ENCODE peak calls at places on chromosomes 13 and 19, in nine cellular contexts. S is CD4-positive, alpha-beta T cell; V is fibroblast of lung; X is endothelial cell; F is BE2C; O is A549; E is heart right ventricle; U is neural progenitor cell; N is lower leg skin. Y is an unnamed sample.

GRCh38 chr19:43525836-43526771 is 897 bp downstream of the ETHE1 start:
- DNase-seq in S (no peak), V (no peak), X (peak; percentile 34), F (no peak), O (no peak), E (no peak), U (peak; percentile 45), N (no peak), Y (no peak)

GRCh38 chr13:77533875-77534788 is 1.4 kb upstream of the SCEL start:
- DNase-seq in S (no peak), V (no peak), X (no peak), F (no peak), O (no peak), E (no peak), U (no peak), N (no peak), Y (no peak)

GRCh38 chr13:45674908-45675307 is 27.2 kb upstream of the CBY2 start:
- DNase-seq in S (no peak), V (peak; percentile 18), X (no peak), F (no peak), O (no peak), E (no peak), U (peak; percentile 75), N (peak; percentile 28), Y (no peak)

GRCh38 chr13:32048816-32049215 is 17.2 kb downstream of the FRY start:
- DNase-seq in S (no peak), V (no peak), X (no peak), F (peak; percentile 26), O (no peak), E (no peak), U (no peak), N (no peak), Y (no peak)

GRCh38 chr19:3176715-3177501 is 1.7 kb upstream of the S1PR4 start:
- DNase-seq in S (peak; percentile 78), V (peak; percentile 33), X (no peak), F (no peak), O (peak; percentile 80), E (no peak), U (no peak), N (no peak), Y (no peak)

GRCh38 chr13:48412100-48412556 is 785 bp downstream of the LPAR6 start:
- DNase-seq in S (no peak), V (peak; percentile 66), X (no peak), F (no peak), O (no peak), E (no peak), U (no peak), N (no peak), Y (no peak)

GRCh38 chr19:3102239-3103140 is 8.3 kb downstream of the GNA11 start:
- DNase-seq in S (no peak), V (no peak), X (no peak), F (no peak), O (no peak), E (no peak), U (no peak), N (no peak), Y (no peak)

GRCh38 chr13:112062619-112063308 is 4.2 kb upstream of the SOX1 start:
- DNase-seq in S (no peak), V (no peak), X (peak; percentile 79), F (no peak), O (no peak), E (no peak), U (peak; percentile 91), N (no peak), Y (peak; percentile 69)

GRCh38 chr19:19067276-19068072 is 3.7 kb downstream of the SLC25A42 start:
- DNase-seq in S (no peak), V (no peak), X (no peak), F (no peak), O (no peak), E (no peak), U (no peak), N (peak; percentile 36), Y (no peak)

GRCh38 chr13:99390601-99391000 is 83.4 kb upstream of the GPR183 start:
- DNase-seq in S (no peak), V (no peak), X (no peak), F (no peak), O (no peak), E (no peak), U (no peak), N (no peak), Y (no peak)

GRCh38 chr13:95154441-95154886 is 146.8 kb downstream of the ABCC4 start:
- DNase-seq in S (no peak), V (peak; percentile 21), X (no peak), F (no peak), O (no peak), E (no peak), U (no peak), N (no peak), Y (no peak)

GRCh38 chr13:95155504-95155903 is 145.7 kb downstream of the ABCC4 start:
- DNase-seq in S (no peak), V (no peak), X (no peak), F (no peak), O (no peak), E (no peak), U (no peak), N (no peak), Y (no peak)

GRCh38 chr13:95153647-95154405 is 147.4 kb downstream of the ABCC4 start:
- DNase-seq in S (no peak), V (peak; percentile 41), X (no peak), F (no peak), O (no peak), E (no peak), U (no peak), N (no peak), Y (no peak)

GRCh38 chr13:95155093-95155492 is 146.2 kb downstream of the ABCC4 start:
- DNase-seq in S (no peak), V (no peak), X (no peak), F (no peak), O (no peak), E (no peak), U (no peak), N (no peak), Y (no peak)

DNA sequence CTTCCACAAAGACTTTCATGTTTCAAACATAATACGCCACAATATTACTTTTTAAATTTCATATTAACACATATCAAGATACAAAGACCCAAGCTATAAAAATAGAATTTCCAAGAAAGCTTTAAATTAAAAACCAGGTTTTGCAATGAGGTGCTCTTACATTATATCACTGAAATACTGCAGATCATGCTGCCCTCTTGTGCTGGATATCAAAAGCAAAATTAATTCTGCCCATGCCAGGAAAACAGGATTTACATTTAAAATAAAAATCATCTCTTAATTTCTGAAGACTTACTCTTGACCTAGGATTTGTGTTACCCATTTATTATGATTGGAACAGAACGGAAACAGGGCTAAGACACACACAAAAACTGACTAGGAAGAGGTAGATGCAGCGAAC is 145.0 kb downstream of the ABCC4 start:
- DNase-seq in S (no peak), V (peak; percentile 61), X (no peak), F (no peak), O (no peak), E (no peak), U (no peak), N (no peak), Y (no peak)
- TF ChIP-seq CTCF in S (no peak), V (no peak), X (no peak), F (peak; percentile 27), O (peak; percentile 65), E (peak; percentile 17), U (peak; percentile 56), N (no peak), Y (peak; percentile 65)

GRCh38 chr19:53660584-53660983 is 28.8 kb downstream of the DPRX start:
- DNase-seq in S (no peak), V (no peak), X (no peak), F (no peak), O (no peak), E (no peak), U (no peak), N (no peak), Y (no peak)

GRCh38 chr19:53662209-53662608 is 30.4 kb downstream of the DPRX start:
- DNase-seq in S (no peak), V (no peak), X (no peak), F (no peak), O (no peak), E (no peak), U (no peak), N (no peak), Y (no peak)

GRCh38 chr19:53657778-53658177 is 26.0 kb downstream of the DPRX start:
- DNase-seq in S (no peak), V (no peak), X (no peak), F (no peak), O (no peak), E (no peak), U (no peak), N (no peak), Y (no peak)

GRCh38 chr19:53657330-53657729 is 25.5 kb downstream of the DPRX start:
- DNase-seq in S (no peak), V (no peak), X (no peak), F (no peak), O (no peak), E (no peak), U (no peak), N (no peak), Y (no peak)

GRCh38 chr19:53659292-53659691 is 27.5 kb downstream of the DPRX start:
- DNase-seq in S (no peak), V (no peak), X (peak; percentile 31), F (no peak), O (no peak), E (no peak), U (peak; percentile 80), N (peak; percentile 16), Y (peak; percentile 35)
- TF ChIP-seq CTCF in S (no peak), V (no peak), X (no peak), F (no peak), O (no peak), E (peak; percentile 50), U (peak; percentile 72), N (no peak), Y (peak; percentile 73)

DNA sequence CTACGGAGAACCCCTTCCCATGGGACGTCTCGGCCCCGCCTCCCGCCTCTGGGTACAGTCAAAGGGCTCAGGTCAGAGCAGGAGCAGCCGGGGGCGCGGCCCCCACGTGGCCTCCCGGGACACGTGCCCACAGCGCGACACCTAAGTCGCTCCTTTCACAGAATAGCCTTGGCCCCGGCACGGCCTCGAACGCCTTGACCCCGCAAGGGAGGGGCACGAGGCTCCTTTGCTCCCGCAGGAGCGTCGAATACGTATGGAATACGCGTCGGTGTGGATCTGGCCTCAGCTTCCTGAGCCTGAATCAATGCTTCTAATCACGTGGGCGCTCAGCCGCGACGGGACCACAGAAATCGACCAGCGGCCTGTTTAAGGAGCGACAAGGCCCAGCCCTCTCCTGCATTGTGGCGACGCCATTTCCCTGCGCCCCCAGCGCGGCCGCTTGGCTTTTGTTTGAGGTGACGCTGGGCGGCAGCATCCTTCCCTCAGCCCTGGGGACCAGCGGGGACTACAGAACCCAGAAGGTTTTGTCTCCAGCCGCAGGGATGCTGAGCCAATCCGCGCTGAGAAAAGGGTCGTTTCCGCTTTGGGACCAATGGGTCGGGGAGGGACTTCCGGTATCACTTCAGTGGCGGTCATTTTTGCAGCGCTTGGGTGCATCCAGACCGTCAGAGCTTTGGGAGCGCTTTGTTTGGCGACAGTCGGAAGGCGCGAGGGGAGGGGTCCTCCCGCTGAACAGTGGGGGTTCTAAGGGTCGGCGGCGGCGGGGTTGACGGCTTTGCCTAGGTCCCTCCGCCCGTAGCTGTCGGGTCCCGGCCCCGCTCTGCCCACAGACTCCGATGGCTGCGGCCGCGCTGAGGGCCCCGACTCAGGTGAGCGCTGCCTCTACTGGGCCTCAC is at the start of gene ZIK1:
- DNase-seq in S (peak; percentile 81), V (peak; percentile 96), X (peak; percentile 76), F (peak; percentile 93), O (no peak), E (peak; percentile 88), U (peak; percentile 99), N (peak; percentile 86), Y (peak; percentile 82)
- TF ChIP-seq CTCF in S (no peak), V (no peak), X (no peak), F (peak; percentile 37), O (no peak), E (no peak), U (peak; percentile 16), N (no peak), Y (no peak)

GRCh38 chr13:80334582-80335260 is 6.2 kb downstream of the SPRY2 start:
- DNase-seq in S (no peak), V (peak; percentile 44), X (no peak), F (no peak), O (no peak), E (no peak), U (no peak), N (no peak), Y (no peak)
- TF ChIP-seq CTCF in S (no peak), V (no peak), X (no peak), F (peak; percentile 16), O (no peak), E (no peak), U (peak; percentile 14), N (no peak), Y (peak; percentile 51)